ENCODE peak calls at places on chromosomes 7 and 10, in five cellular contexts. One of them, this sample, is unnamed.
A peak's percentile ranks its signal among the peaks of the same experiment; 100 is the strongest.

GRCh38 chr10:454860-455259 is 234.6 kb downstream of the DIP2C start:
- DNase-seq in A549: peak; percentile 68
- DNase-seq in K562: no peak
- DNase-seq in endothelial cell of umbilical vein: peak; percentile 67
- DNase-seq in GM12878: no peak
- DNase-seq in this sample: no peak

GRCh38 chr10:63236113-63236935 is 103.2 kb downstream of the NRBF2 start:
- DNase-seq in A549: peak; percentile 65
- DNase-seq in K562: peak; percentile 24
- DNase-seq in endothelial cell of umbilical vein: peak; percentile 96
- DNase-seq in GM12878: no peak
- DNase-seq in this sample: peak; percentile 90

GRCh38 chr10:7767209-7767608 is 20.6 kb downstream of the KIN start:
- DNase-seq in A549: no peak
- DNase-seq in K562: no peak
- DNase-seq in endothelial cell of umbilical vein: no peak
- DNase-seq in GM12878: no peak
- DNase-seq in this sample: no peak

GRCh38 chr10:111323567-111323966 is 246.7 kb downstream of the ADRA2A start:
- DNase-seq in A549: no peak
- DNase-seq in K562: no peak
- DNase-seq in endothelial cell of umbilical vein: no peak
- DNase-seq in GM12878: no peak
- DNase-seq in this sample: peak; percentile 7

GRCh38 chr10:26725837-26726727 is 28.6 kb downstream of the PDSS1 start:
- DNase-seq in A549: peak; percentile 18
- DNase-seq in K562: peak; percentile 58
- DNase-seq in endothelial cell of umbilical vein: peak; percentile 69
- DNase-seq in GM12878: no peak
- DNase-seq in this sample: peak; percentile 57

GRCh38 chr7:1944619-1945210 is 274.6 kb downstream of the ELFN1 start:
- DNase-seq in A549: no peak
- DNase-seq in K562: no peak
- DNase-seq in endothelial cell of umbilical vein: no peak
- DNase-seq in GM12878: no peak
- DNase-seq in this sample: no peak

GRCh38 chr7:108525327-108525984 is 479 bp downstream of the PNPLA8 start:
- DNase-seq in A549: peak; percentile 83
- DNase-seq in K562: peak; percentile 82
- DNase-seq in endothelial cell of umbilical vein: peak; percentile 75
- DNase-seq in GM12878: no peak
- DNase-seq in this sample: peak; percentile 57

GRCh38 chr10:30059209-30060107 is at the start of gene JCAD:
- DNase-seq in A549: peak; percentile 47
- DNase-seq in K562: peak; percentile 85
- DNase-seq in endothelial cell of umbilical vein: peak; percentile 69
- DNase-seq in GM12878: no peak
- DNase-seq in this sample: peak; percentile 47

GRCh38 chr10:59580257-59580863 is 129.3 kb downstream of the SLC16A9 start:
- DNase-seq in A549: peak; percentile 15
- DNase-seq in K562: no peak
- DNase-seq in endothelial cell of umbilical vein: peak; percentile 45
- DNase-seq in GM12878: no peak
- DNase-seq in this sample: peak; percentile 18

GRCh38 chr10:126459878-126460481 is 71.7 kb upstream of the ADAM12 start:
- DNase-seq in A549: peak; percentile 90
- DNase-seq in K562: no peak
- DNase-seq in endothelial cell of umbilical vein: no peak
- DNase-seq in GM12878: no peak
- DNase-seq in this sample: peak; percentile 32

DNA sequence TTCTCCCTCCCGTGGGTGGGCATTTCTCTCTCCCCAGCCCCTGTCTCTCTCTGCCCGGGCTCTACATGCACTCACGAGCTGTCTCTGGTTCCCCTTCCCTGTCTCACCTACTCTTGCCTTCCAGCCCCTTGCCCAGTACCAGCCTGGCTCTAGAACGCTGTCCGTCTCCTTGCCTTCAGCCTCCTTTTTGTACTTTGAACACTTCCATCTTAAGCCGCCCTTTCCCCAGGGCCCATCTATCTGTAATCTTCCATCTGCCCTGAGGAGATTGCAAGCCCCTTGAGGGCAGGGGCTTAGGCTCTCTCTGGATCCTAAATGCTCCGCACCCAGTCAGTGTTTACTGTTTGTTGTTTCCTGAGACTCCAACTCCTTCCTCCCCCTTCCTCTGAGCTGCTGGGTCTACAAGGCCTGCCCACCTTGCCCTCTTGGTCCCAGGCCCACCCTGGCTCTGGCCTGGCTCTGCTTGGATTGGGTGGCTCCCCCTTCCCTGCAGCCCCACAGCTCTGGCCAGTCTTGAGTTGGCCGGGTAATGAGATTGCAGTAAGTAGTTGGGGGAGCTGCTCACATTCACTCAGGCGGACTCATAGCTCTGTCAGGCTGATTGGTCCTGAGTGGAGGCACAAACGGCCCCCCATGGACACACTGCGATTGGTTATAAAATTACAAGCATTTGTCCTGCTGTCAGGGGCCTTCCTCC is 28.3 kb downstream of the POLL start:
- DNase-seq in A549: no peak
- DNase-seq in K562: no peak
- DNase-seq in endothelial cell of umbilical vein: no peak
- DNase-seq in GM12878: no peak
- DNase-seq in this sample: no peak
- TF ChIP-seq MAX in A549: no peak
- TF ChIP-seq MAX in K562: no peak
- TF ChIP-seq MAX in endothelial cell of umbilical vein: no peak
- TF ChIP-seq MAX in GM12878: no peak
- TF ChIP-seq MAX in this sample: no peak

GRCh38 chr10:118970770-118971169 is 58.7 kb upstream of the NANOS1 start:
- DNase-seq in A549: no peak
- DNase-seq in K562: no peak
- DNase-seq in endothelial cell of umbilical vein: no peak
- DNase-seq in GM12878: no peak
- DNase-seq in this sample: no peak

GRCh38 chr10:118971187-118971586 is 58.3 kb upstream of the NANOS1 start:
- DNase-seq in A549: no peak
- DNase-seq in K562: no peak
- DNase-seq in endothelial cell of umbilical vein: no peak
- DNase-seq in GM12878: no peak
- DNase-seq in this sample: no peak

GRCh38 chr10:118971876-118972275 is 57.6 kb upstream of the NANOS1 start:
- DNase-seq in A549: no peak
- DNase-seq in K562: no peak
- DNase-seq in endothelial cell of umbilical vein: no peak
- DNase-seq in GM12878: no peak
- DNase-seq in this sample: no peak

GRCh38 chr10:118974951-118975350 is 54.6 kb upstream of the NANOS1 start:
- DNase-seq in A549: no peak
- DNase-seq in K562: no peak
- DNase-seq in endothelial cell of umbilical vein: no peak
- DNase-seq in GM12878: no peak
- DNase-seq in this sample: no peak

DNA sequence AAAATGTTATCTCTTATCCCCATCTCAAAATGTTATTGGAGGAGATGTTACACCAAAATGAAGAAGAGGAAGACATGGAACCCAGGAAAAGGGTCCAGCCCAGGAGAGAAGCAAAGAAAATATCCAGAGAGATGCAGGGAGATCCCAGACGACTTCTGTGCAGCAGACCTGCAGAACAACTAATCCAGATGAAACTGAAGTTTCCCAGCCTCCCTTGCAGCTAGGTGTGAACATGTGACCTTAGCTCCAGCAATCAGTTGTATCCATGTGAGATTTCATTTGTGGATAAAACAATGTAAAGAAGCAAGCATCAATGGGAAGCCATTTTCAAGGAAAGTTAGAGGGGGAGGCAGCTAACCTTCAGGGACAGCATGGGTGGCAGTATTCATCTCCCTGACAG is 55.8 kb upstream of the NANOS1 start:
- DNase-seq in A549: no peak
- DNase-seq in K562: no peak
- DNase-seq in endothelial cell of umbilical vein: no peak
- DNase-seq in GM12878: no peak
- DNase-seq in this sample: no peak
- H3K4me3 ChIP-seq in A549: no peak overlapping the region
- H3K4me3 ChIP-seq in K562: no peak overlapping the region
- H3K4me3 ChIP-seq in endothelial cell of umbilical vein: no peak overlapping the region
- H3K4me3 ChIP-seq in GM12878: no peak overlapping the region
- H3K4me3 ChIP-seq in this sample: no peak overlapping the region

GRCh38 chr10:124228017-124228379 is 134.6 kb upstream of the CHST15 start:
- DNase-seq in A549: no peak
- DNase-seq in K562: no peak
- DNase-seq in endothelial cell of umbilical vein: no peak
- DNase-seq in GM12878: no peak
- DNase-seq in this sample: no peak
- TF ChIP-seq MYC in A549: no peak
- TF ChIP-seq MYC in K562: no peak
- TF ChIP-seq MYC in endothelial cell of umbilical vein: no peak
- TF ChIP-seq MYC in GM12878: no peak
- TF ChIP-seq MYC in this sample: no peak

GRCh38 chr7:8135417-8135816 is 126.5 kb downstream of the ICA1 start:
- DNase-seq in A549: no peak
- DNase-seq in K562: no peak
- DNase-seq in endothelial cell of umbilical vein: no peak
- DNase-seq in GM12878: no peak
- DNase-seq in this sample: no peak
- TF ChIP-seq MAX in A549: no peak
- TF ChIP-seq MAX in K562: no peak
- TF ChIP-seq MAX in endothelial cell of umbilical vein: no peak
- TF ChIP-seq MAX in GM12878: no peak
- TF ChIP-seq MAX in this sample: no peak

GRCh38 chr7:107387077-107387476 is 82.8 kb upstream of the GPR22 start:
- DNase-seq in A549: no peak
- DNase-seq in K562: no peak
- DNase-seq in endothelial cell of umbilical vein: peak; percentile 78
- DNase-seq in GM12878: no peak
- DNase-seq in this sample: no peak
- H3K4me3 ChIP-seq in A549: no peak overlapping the region
- H3K4me3 ChIP-seq in K562: no peak overlapping the region
- H3K4me3 ChIP-seq in endothelial cell of umbilical vein: no peak overlapping the region
- H3K4me3 ChIP-seq in GM12878: no peak overlapping the region
- H3K4me3 ChIP-seq in this sample: no peak overlapping the region

GRCh38 chr10:79222186-79222585 is 125.1 kb upstream of the PPIF start:
- DNase-seq in A549: no peak
- DNase-seq in K562: no peak
- DNase-seq in endothelial cell of umbilical vein: peak; percentile 17
- DNase-seq in GM12878: no peak
- DNase-seq in this sample: no peak

GRCh38 chr10:79219276-79219957 is 127.9 kb upstream of the PPIF start:
- DNase-seq in A549: no peak
- DNase-seq in K562: no peak
- DNase-seq in endothelial cell of umbilical vein: no peak
- DNase-seq in GM12878: no peak
- DNase-seq in this sample: no peak

GRCh38 chr10:79220296-79220695 is 127.0 kb upstream of the PPIF start:
- DNase-seq in A549: no peak
- DNase-seq in K562: no peak
- DNase-seq in endothelial cell of umbilical vein: no peak
- DNase-seq in GM12878: no peak
- DNase-seq in this sample: no peak

GRCh38 chr10:79223001-79223345 is 124.3 kb upstream of the PPIF start:
- DNase-seq in A549: no peak
- DNase-seq in K562: no peak
- DNase-seq in endothelial cell of umbilical vein: no peak
- DNase-seq in GM12878: no peak
- DNase-seq in this sample: no peak

GRCh38 chr10:79221110-79222051 is 125.9 kb upstream of the PPIF start:
- DNase-seq in A549: no peak
- DNase-seq in K562: peak; percentile 59
- DNase-seq in endothelial cell of umbilical vein: peak; percentile 66
- DNase-seq in GM12878: no peak
- DNase-seq in this sample: no peak
- TF ChIP-seq MYC in A549: no peak
- TF ChIP-seq MYC in K562: no peak
- TF ChIP-seq MYC in endothelial cell of umbilical vein: no peak
- TF ChIP-seq MYC in GM12878: no peak
- TF ChIP-seq MYC in this sample: no peak

This sample was measured in NB4.